ENCODE peak calls at places on chromosomes 11 and 22, in ten cellular contexts. R is lower lobe of right lung; Q is fibroblast of the aortic adventitia; N is transverse colon; S is CD8-positive, alpha-beta T cell; X is upper lobe of right lung; C is HFFc6; L is GM12865; P is tibial nerve; Y is OCI-LY7. Z is an unnamed sample.

GRCh38 chr11:96065379-96065778 is 141.5 kb upstream of the MTMR2 start:
- DNase-seq in S (no peak), X (no peak), P (no peak), C (peak), R (no peak), L (no peak), N (no peak), Q (no peak), Y (no peak), Z (no peak)

GRCh38 chr11:11578542-11578941 is 43.3 kb downstream of the GALNT18 start:
- DNase-seq in S (no peak), X (no peak), Y (no peak), N (no peak), P (no peak), L (no peak), C (no peak), R (no peak), Q (no peak), Z (no peak)

GRCh38 chr11:109285465-109285864 is 136.5 kb upstream of the C11orf87 start:
- DNase-seq in C (no peak), Q (peak), S (no peak), R (no peak), N (no peak), P (no peak), L (no peak), X (no peak), Y (no peak), Z (no peak)

GRCh38 chr11:100459791-100460190 is 227.3 kb upstream of the ARHGAP42 start:
- DNase-seq in C (no peak), L (no peak), X (no peak), Y (no peak), R (no peak), P (no peak), S (no peak), Q (no peak), N (no peak), Z (no peak)

GRCh38 chr11:95045791-95046190 is 3.4 kb upstream of the KDM4F start:
- DNase-seq in N (no peak), C (no peak), Q (no peak), Y (no peak), L (no peak), X (no peak), P (no peak), R (no peak), S (no peak), Z (no peak)

GRCh38 chr11:102733232-102733875 is 8.6 kb upstream of the MMP8 start:
- DNase-seq in L (peak), N (peak), P (peak), R (peak), C (peak), Q (peak), X (peak), Y (peak), S (no peak), Z (peak)

GRCh38 chr22:45314054-45314721 is 4.5 kb downstream of the FAM118A start:
- DNase-seq in X (no peak), R (no peak), Q (no peak), L (no peak), N (no peak), P (no peak), Y (no peak), C (no peak), S (no peak), Z (no peak)

GRCh38 chr11:26741036-26741435 is 19.2 kb upstream of the SLC5A12 start:
- DNase-seq in R (no peak), X (no peak), N (no peak), S (no peak), P (no peak), Y (no peak), L (no peak), C (peak), Q (peak), Z (no peak)

GRCh38 chr11:31817621-31818493 is 6.7 kb upstream of the PAX6 start:
- DNase-seq in R (no peak), Y (no peak), S (no peak), N (no peak), L (no peak), P (no peak), Q (no peak), C (no peak), X (no peak), Z (no peak)

GRCh38 chr22:44801476-44801875 is 49.1 kb downstream of the ARHGAP8 start:
- DNase-seq in R (no peak), S (no peak), C (no peak), P (no peak), L (no peak), Y (no peak), X (no peak), N (no peak), Q (no peak), Z (no peak)

GRCh38 chr11:9003573-9004309 is at the start of gene NRIP3:
- DNase-seq in Q (peak), Y (no peak), C (peak), R (peak), X (peak), L (peak), N (peak), P (peak), S (peak), Z (peak)

GRCh38 chr11:27694992-27695391 is 5.3 kb downstream of the BDNF start:
- DNase-seq in R (no peak), X (no peak), L (no peak), P (no peak), C (no peak), S (no peak), N (no peak), Y (peak), Q (peak), Z (no peak)

GRCh38 chr11:86278226-86278625 is 23.8 kb upstream of the HIKESHI start:
- DNase-seq in N (no peak), L (no peak), Q (no peak), C (no peak), R (no peak), Y (no peak), S (no peak), X (no peak), P (no peak), Z (no peak)

GRCh38 chr11:42066113-42066512 is 606.7 kb upstream of the LRRC4C start:
- DNase-seq in R (no peak), Y (no peak), P (no peak), X (no peak), C (no peak), Q (no peak), S (no peak), N (no peak), L (no peak), Z (no peak)

GRCh38 chr22:28570697-28571373 is 108.8 kb downstream of the TTC28 start:
- DNase-seq in P (no peak), L (no peak), N (no peak), S (no peak), R (no peak), C (no peak), Y (no peak), Q (no peak), X (no peak), Z (no peak)

GRCh38 chr22:24791362-24791761 is 14.6 kb upstream of the SGSM1 start:
- DNase-seq in S (no peak), L (no peak), Q (no peak), Y (no peak), N (no peak), P (no peak), X (no peak), R (no peak), C (no peak), Z (no peak)

GRCh38 chr22:27597703-27598444 is 203.7 kb downstream of the MN1 start:
- DNase-seq in R (no peak), Y (peak), N (no peak), Q (peak), S (no peak), X (no peak), L (no peak), P (no peak), C (peak), Z (no peak)

GRCh38 chr11:116334596-116334995 is 438.2 kb downstream of the BUD13 start:
- DNase-seq in L (no peak), C (no peak), N (no peak), R (no peak), S (no peak), Y (no peak), P (no peak), Q (no peak), X (no peak), Z (no peak)

GRCh38 chr11:2273771-2274170 is 3.4 kb upstream of the ASCL2 start:
- DNase-seq in L (no peak), N (no peak), C (no peak), Y (no peak), X (peak), P (no peak), R (no peak), S (no peak), Q (no peak), Z (no peak)

GRCh38 chr11:2716376-2717095 is 16.7 kb upstream of the KCNQ1OT1 start:
- DNase-seq in R (no peak), C (no peak), P (no peak), N (no peak), L (no peak), Y (no peak), X (no peak), Q (peak), S (no peak), Z (no peak)

GRCh38 chr22:27598792-27599191 is 202.8 kb downstream of the MN1 start:
- DNase-seq in S (no peak), C (no peak), P (no peak), X (no peak), Y (no peak), L (no peak), Q (no peak), R (no peak), N (no peak), Z (no peak)

GRCh38 chr11:10758959-10759358 is 7.9 kb downstream of the CTR9 start:
- DNase-seq in C (no peak), P (no peak), S (no peak), R (no peak), Y (peak), X (no peak), N (no peak), L (no peak), Q (no peak), Z (no peak)

GRCh38 chr22:39920134-39920743 is 19.4 kb downstream of the GRAP2 start:
- DNase-seq in Q (no peak), P (no peak), X (no peak), C (no peak), L (no peak), Y (no peak), N (no peak), R (no peak), S (no peak), Z (no peak)

GRCh38 chr11:19980957-19981669 is 179.2 kb downstream of the DBX1 start:
- DNase-seq in X (no peak), R (no peak), N (peak), P (no peak), S (no peak), L (no peak), Q (peak), C (peak), Y (no peak), Z (no peak)

GRCh38 chr11:116887909-116888556 is 50.6 kb upstream of the APOA1 start:
- DNase-seq in Y (no peak), X (no peak), Q (peak), R (no peak), S (no peak), C (peak), N (no peak), P (no peak), L (no peak), Z (no peak)

GRCh38 chr22:36049678-36049997 is 21.0 kb upstream of the RBFOX2 start:
- DNase-seq in Q (no peak), Y (no peak), S (no peak), N (no peak), P (no peak), R (no peak), X (no peak), L (no peak), C (no peak), Z (no peak)
- TF ChIP-seq CTCF in Q (no peak), Y (no peak), S (no peak), N (no peak), P (no peak), R (no peak), X (no peak), L (no peak), C (no peak), Z (no peak)

GRCh38 chr22:17205432-17205831 is 13.8 kb downstream of the ADA2 start:
- DNase-seq in Y (peak), P (no peak), N (no peak), C (no peak), Q (no peak), X (no peak), L (peak), S (no peak), R (no peak), Z (no peak)
- TF ChIP-seq CTCF in Y (peak), P (no peak), N (no peak), C (no peak), Q (no peak), X (peak), L (no peak), S (no peak), R (no peak), Z (peak)

GRCh38 chr11:73217131-73217809 is 811 bp upstream of the P2RY2 start:
- DNase-seq in N (no peak), Y (no peak), R (peak), X (peak), P (no peak), C (no peak), L (no peak), Q (no peak), S (no peak), Z (peak)
- TF ChIP-seq CTCF in N (no peak), Y (no peak), R (no peak), X (no peak), P (no peak), C (no peak), L (no peak), Q (no peak), S (no peak), Z (no peak)

GRCh38 chr11:68589817-68590216 is 94.5 kb upstream of the GAL start:
- DNase-seq in C (no peak), P (no peak), Y (no peak), L (no peak), R (no peak), X (no peak), S (no peak), N (no peak), Q (no peak), Z (no peak)
- TF ChIP-seq CTCF in C (no peak), P (no peak), Y (no peak), L (no peak), R (no peak), X (no peak), S (no peak), N (no peak), Q (no peak), Z (no peak)

DNA sequence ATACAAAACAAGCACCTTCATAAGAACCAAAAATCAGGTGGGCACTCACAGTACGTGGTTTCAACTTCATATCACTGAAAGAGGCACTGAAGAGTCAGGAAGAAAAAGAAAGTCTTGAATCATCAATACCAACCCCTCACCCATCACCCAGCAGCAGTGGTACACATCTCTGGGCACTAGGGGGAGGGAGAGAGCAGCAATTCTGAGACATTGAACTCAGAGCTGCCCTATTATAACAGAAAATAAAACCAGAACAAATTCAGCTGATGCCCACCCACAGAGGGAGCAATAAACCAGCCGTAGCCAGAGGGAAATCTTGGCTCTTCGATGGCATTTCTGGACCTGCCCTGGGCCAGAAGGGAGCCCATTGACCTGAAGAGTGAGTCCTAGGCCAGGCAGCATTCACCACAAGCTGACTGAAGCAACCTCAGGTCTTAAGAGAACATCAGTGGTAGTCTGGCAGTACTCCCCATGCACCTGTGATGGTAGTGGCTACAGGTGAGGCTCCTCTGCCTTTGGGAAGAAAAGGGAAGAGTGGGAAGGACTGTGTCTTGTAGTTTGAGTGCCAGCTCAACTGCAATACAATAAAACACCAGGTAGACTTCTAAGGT is 42.2 kb upstream of the FAM181B start:
- DNase-seq in Y (peak), Q (peak), R (no peak), S (no peak), X (no peak), P (no peak), C (peak), L (peak), N (peak), Z (no peak)
- TF ChIP-seq CTCF in Y (peak), Q (peak), R (peak), S (no peak), X (peak), P (no peak), C (peak), L (peak), N (peak), Z (peak)